ENCODE peak calls at places on chromosome 9, in six cellular contexts. One of them, this sample, is unnamed. For H3K4me1, the result is how much of the 10 kb centered on the place peaks cover.

GRCh38 chr9:26175264-26175663 is 497.0 kb upstream of the TUSC1 start:
- DNase-seq in IMR-90: no peak
- DNase-seq in neuronal stem cell: no peak
- DNase-seq in mesendoderm: peak
- DNase-seq in H1: no peak
- DNase-seq in H9: no peak
- DNase-seq in this sample: no peak

GRCh38 chr9:83144492-83144891 is 81.5 kb upstream of the RASEF start:
- DNase-seq in IMR-90: no peak
- DNase-seq in neuronal stem cell: no peak
- DNase-seq in mesendoderm: no peak
- DNase-seq in H1: no peak
- DNase-seq in H9: no peak
- DNase-seq in this sample: no peak

GRCh38 chr9:5949103-5949699 is 58.5 kb downstream of the MLANA start:
- DNase-seq in IMR-90: peak
- DNase-seq in neuronal stem cell: no peak
- DNase-seq in mesendoderm: peak
- DNase-seq in H1: no peak
- DNase-seq in H9: no peak
- DNase-seq in this sample: peak

GRCh38 chr9:107491081-107492053 is 1.8 kb upstream of the KLF4 start:
- DNase-seq in IMR-90: no peak
- DNase-seq in neuronal stem cell: no peak
- DNase-seq in mesendoderm: peak
- DNase-seq in H1: no peak
- DNase-seq in H9: peak
- DNase-seq in this sample: peak

GRCh38 chr9:75039006-75039405 is 10.9 kb upstream of the CARNMT1 start:
- DNase-seq in IMR-90: peak
- DNase-seq in neuronal stem cell: no peak
- DNase-seq in mesendoderm: no peak
- DNase-seq in H1: no peak
- DNase-seq in H9: no peak
- DNase-seq in this sample: peak

GRCh38 chr9:35490155-35490909 is 421 bp downstream of the RUSC2 start:
- DNase-seq in IMR-90: no peak
- DNase-seq in neuronal stem cell: no peak
- DNase-seq in mesendoderm: peak
- DNase-seq in H1: no peak
- DNase-seq in H9: peak
- DNase-seq in this sample: no peak

GRCh38 chr9:94639045-94639995 is at the start of gene FBP1:
- DNase-seq in IMR-90: no peak
- DNase-seq in neuronal stem cell: no peak
- DNase-seq in mesendoderm: peak
- DNase-seq in H1: no peak
- DNase-seq in H9: peak
- DNase-seq in this sample: peak

GRCh38 chr9:137580209-137580957 is 1.7 kb upstream of the DPH7 start:
- DNase-seq in IMR-90: no peak
- DNase-seq in neuronal stem cell: no peak
- DNase-seq in mesendoderm: no peak
- DNase-seq in H1: no peak
- DNase-seq in H9: peak
- DNase-seq in this sample: no peak

GRCh38 chr9:29691145-29691544 is 2117.9 kb upstream of the C9orf72 start:
- DNase-seq in IMR-90: no peak
- DNase-seq in neuronal stem cell: no peak
- DNase-seq in mesendoderm: no peak
- DNase-seq in H1: no peak
- DNase-seq in H9: no peak
- DNase-seq in this sample: no peak

GRCh38 chr9:36828574-36829141 is 205.4 kb downstream of the PAX5 start:
- DNase-seq in IMR-90: no peak
- DNase-seq in neuronal stem cell: no peak
- DNase-seq in mesendoderm: no peak
- DNase-seq in H1: no peak
- DNase-seq in H9: no peak
- DNase-seq in this sample: no peak

GRCh38 chr9:73230257-73230656 is 78.6 kb downstream of the ANXA1 start:
- DNase-seq in IMR-90: no peak
- DNase-seq in neuronal stem cell: no peak
- DNase-seq in mesendoderm: no peak
- DNase-seq in H1: no peak
- DNase-seq in H9: no peak
- DNase-seq in this sample: no peak

GRCh38 chr9:124665391-124666058 is 105.6 kb downstream of the NR6A1 start:
- DNase-seq in IMR-90: peak
- DNase-seq in neuronal stem cell: no peak
- DNase-seq in mesendoderm: no peak
- DNase-seq in H1: no peak
- DNase-seq in H9: no peak
- DNase-seq in this sample: peak

GRCh38 chr9:130854086-130854485 is 19.0 kb downstream of the ABL1 start:
- DNase-seq in IMR-90: no peak
- DNase-seq in neuronal stem cell: no peak
- DNase-seq in mesendoderm: no peak
- DNase-seq in H1: no peak
- DNase-seq in H9: no peak
- DNase-seq in this sample: peak

GRCh38 chr9:130030821-130031481 is 12.0 kb downstream of the FNBP1 start:
- DNase-seq in IMR-90: no peak
- DNase-seq in neuronal stem cell: no peak
- DNase-seq in mesendoderm: peak
- DNase-seq in H1: no peak
- DNase-seq in H9: no peak
- DNase-seq in this sample: no peak

GRCh38 chr9:13728121-13728520 is 448.6 kb upstream of the MPDZ start:
- DNase-seq in IMR-90: no peak
- DNase-seq in neuronal stem cell: no peak
- DNase-seq in mesendoderm: no peak
- DNase-seq in H1: no peak
- DNase-seq in H9: no peak
- DNase-seq in this sample: no peak

GRCh38 chr9:126704157-126704941 is 90.6 kb downstream of the LMX1B start:
- DNase-seq in IMR-90: peak
- DNase-seq in neuronal stem cell: no peak
- DNase-seq in mesendoderm: peak
- DNase-seq in H1: no peak
- DNase-seq in H9: peak
- DNase-seq in this sample: peak

GRCh38 chr9:95189230-95190098 is 128.0 kb downstream of the FANCC start:
- DNase-seq in IMR-90: peak
- DNase-seq in neuronal stem cell: no peak
- DNase-seq in mesendoderm: no peak
- DNase-seq in H1: no peak
- DNase-seq in H9: no peak
- DNase-seq in this sample: peak

GRCh38 chr9:120931278-120932085 is 4.9 kb upstream of the TRAF1 start:
- DNase-seq in IMR-90: peak
- DNase-seq in neuronal stem cell: no peak
- DNase-seq in mesendoderm: no peak
- DNase-seq in H1: no peak
- DNase-seq in H9: no peak
- DNase-seq in this sample: peak

GRCh38 chr9:99819484-99820329 is 2.0 kb upstream of the NR4A3 start:
- DNase-seq in IMR-90: peak
- DNase-seq in neuronal stem cell: peak
- DNase-seq in mesendoderm: peak
- DNase-seq in H1: no peak
- DNase-seq in H9: peak
- DNase-seq in this sample: peak

GRCh38 chr9:99819123-99819483 is 2.6 kb upstream of the NR4A3 start:
- DNase-seq in IMR-90: no peak
- DNase-seq in neuronal stem cell: no peak
- DNase-seq in mesendoderm: peak
- DNase-seq in H1: no peak
- DNase-seq in H9: no peak
- DNase-seq in this sample: no peak

GRCh38 chr9:99822096-99822595 is 461 bp downstream of the NR4A3 start:
- DNase-seq in IMR-90: no peak
- DNase-seq in neuronal stem cell: no peak
- DNase-seq in mesendoderm: no peak
- DNase-seq in H1: no peak
- DNase-seq in H9: no peak
- DNase-seq in this sample: no peak

GRCh38 chr9:99821187-99822095 is at the start of gene NR4A3:
- DNase-seq in IMR-90: peak
- DNase-seq in neuronal stem cell: peak
- DNase-seq in mesendoderm: peak
- DNase-seq in H1: no peak
- DNase-seq in H9: peak
- DNase-seq in this sample: peak

GRCh38 chr9:99820330-99821186 is 1.1 kb upstream of the NR4A3 start:
- DNase-seq in IMR-90: peak
- DNase-seq in neuronal stem cell: no peak
- DNase-seq in mesendoderm: no peak
- DNase-seq in H1: no peak
- DNase-seq in H9: no peak
- DNase-seq in this sample: peak
- H3K4me1 ChIP-seq in IMR-90: under half
- H3K4me1 ChIP-seq in neuronal stem cell: under half
- H3K4me1 ChIP-seq in mesendoderm: under half
- H3K4me1 ChIP-seq in H1: under half
- H3K4me1 ChIP-seq in H9: under half
- H3K4me1 ChIP-seq in this sample: under half

DNA sequence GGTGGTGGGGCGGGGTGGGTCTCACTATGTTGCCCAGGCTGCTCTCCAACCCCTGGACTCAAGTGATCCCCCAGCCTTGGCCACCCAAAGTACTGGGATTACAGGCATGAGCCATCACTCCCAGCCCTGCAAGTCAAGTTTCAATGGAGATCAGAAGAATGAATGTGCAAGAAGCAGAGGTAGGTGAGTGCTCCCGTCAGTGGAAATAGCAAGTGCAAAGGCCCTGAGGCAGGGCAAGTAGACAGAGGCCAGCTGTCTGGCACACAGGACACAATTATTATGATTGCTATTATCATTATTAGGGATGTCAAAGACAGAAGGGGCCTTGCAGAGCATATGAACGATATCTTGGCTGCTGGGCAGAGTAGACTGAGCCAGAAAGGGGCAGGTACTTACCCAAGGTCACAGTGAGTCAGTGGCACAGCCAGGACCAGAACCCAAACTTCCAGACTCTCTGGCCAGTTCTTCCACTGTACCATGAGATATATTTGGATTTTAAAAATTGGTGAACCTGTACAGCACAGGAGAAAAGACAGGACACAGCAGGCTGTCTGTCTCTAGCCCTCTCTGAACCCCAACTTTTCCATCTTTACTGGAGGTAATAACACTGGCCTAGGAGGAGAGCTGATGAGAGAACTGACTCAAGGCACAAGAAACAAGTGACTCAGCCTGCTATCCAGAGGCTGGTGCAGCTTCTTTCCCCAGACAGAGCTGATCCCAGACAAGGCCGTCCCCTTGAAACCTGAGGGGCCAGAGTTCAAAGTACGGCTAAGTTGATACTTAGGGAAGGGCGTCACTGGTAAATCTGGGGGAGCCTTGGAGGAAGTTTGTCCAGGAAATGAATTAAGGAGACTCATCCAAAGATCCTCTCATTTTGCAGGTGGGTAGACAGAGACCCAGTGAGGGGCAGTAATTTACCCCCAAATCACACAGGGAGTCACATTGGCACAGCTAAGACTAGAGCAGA is 1.4 kb downstream of the HDHD3 start:
- DNase-seq in IMR-90: peak
- DNase-seq in neuronal stem cell: no peak
- DNase-seq in mesendoderm: no peak
- DNase-seq in H1: no peak
- DNase-seq in H9: no peak
- DNase-seq in this sample: peak
- H3K4me2 ChIP-seq in IMR-90: no peak
- H3K4me2 ChIP-seq in neuronal stem cell: no peak
- H3K4me2 ChIP-seq in mesendoderm: no peak
- H3K4me2 ChIP-seq in H1: peak
- H3K4me2 ChIP-seq in H9: peak
- H3K4me2 ChIP-seq in this sample: peak

GRCh38 chr9:127943746-127944145 is 6.1 kb upstream of the DPM2 start:
- DNase-seq in IMR-90: peak
- DNase-seq in neuronal stem cell: peak
- DNase-seq in mesendoderm: peak
- DNase-seq in H1: peak
- DNase-seq in H9: peak
- DNase-seq in this sample: peak
- H2BK15ac ChIP-seq in IMR-90: no peak
- H2BK15ac ChIP-seq in neuronal stem cell: no peak
- H2BK15ac ChIP-seq in mesendoderm: no peak
- H2BK15ac ChIP-seq in H1: no peak
- H2BK15ac ChIP-seq in H9: no peak
- H2BK15ac ChIP-seq in this sample: no peak

GRCh38 chr9:136547508-136548215 is 1.8 kb upstream of the NOTCH1 start:
- DNase-seq in IMR-90: no peak
- DNase-seq in neuronal stem cell: no peak
- DNase-seq in mesendoderm: no peak
- DNase-seq in H1: no peak
- DNase-seq in H9: no peak
- DNase-seq in this sample: no peak

GRCh38 chr9:136550439-136551085 is 4.7 kb upstream of the NOTCH1 start:
- DNase-seq in IMR-90: no peak
- DNase-seq in neuronal stem cell: no peak
- DNase-seq in mesendoderm: no peak
- DNase-seq in H1: no peak
- DNase-seq in H9: peak
- DNase-seq in this sample: no peak

GRCh38 chr9:136551401-136552116 is 5.7 kb upstream of the NOTCH1 start:
- DNase-seq in IMR-90: peak
- DNase-seq in neuronal stem cell: no peak
- DNase-seq in mesendoderm: peak
- DNase-seq in H1: no peak
- DNase-seq in H9: peak
- DNase-seq in this sample: peak

GRCh38 chr9:136546697-136547481 is 1.0 kb upstream of the NOTCH1 start:
- DNase-seq in IMR-90: peak
- DNase-seq in neuronal stem cell: no peak
- DNase-seq in mesendoderm: peak
- DNase-seq in H1: no peak
- DNase-seq in H9: peak
- DNase-seq in this sample: peak

GRCh38 chr9:136549010-136549980 is 3.4 kb upstream of the NOTCH1 start:
- DNase-seq in IMR-90: no peak
- DNase-seq in neuronal stem cell: no peak
- DNase-seq in mesendoderm: no peak
- DNase-seq in H1: no peak
- DNase-seq in H9: no peak
- DNase-seq in this sample: no peak
- H3K4me1 ChIP-seq in IMR-90: under half
- H3K4me1 ChIP-seq in neuronal stem cell: half or more
- H3K4me1 ChIP-seq in mesendoderm: under half
- H3K4me1 ChIP-seq in H1: under half
- H3K4me1 ChIP-seq in H9: under half
- H3K4me1 ChIP-seq in this sample: half or more

This sample was measured in mesenchymal stem cell.